ENCODE peak calls at places on chromosomes 4 and X, in eight cellular contexts. F is mesendoderm, Z is tibial nerve, L is heart left ventricle, B is pancreas, D is SJSA1, P is testis, G is heart right ventricle. Q is an unnamed sample.
A peak's percentile ranks its signal among the peaks of the same experiment; 100 is the strongest.

GRCh38 chr4:169791527-169792156 is 33.9 kb upstream of the HPF1 start:
- DNase-seq in Z (peak; percentile 40), D (peak; percentile 50), L (peak; percentile 20), B (peak; percentile 22), P (peak; percentile 71), F (peak; percentile 78), G (peak; percentile 21), Q (no peak)

GRCh38 chrX:148310402-148311200 is 189.8 kb upstream of the AFF2 start:
- DNase-seq in B (no peak), F (no peak), G (no peak), D (no peak), P (no peak), Z (no peak), L (no peak), Q (no peak)

GRCh38 chrX:48972214-48973164 is 845 bp upstream of the KCND1 start:
- DNase-seq in P (peak; percentile 33), G (peak; percentile 13), B (no peak), L (peak; percentile 24), Z (peak; percentile 62), D (peak; percentile 23), F (peak; percentile 74), Q (peak; percentile 66)

GRCh38 chrX:108022491-108023089 is 22.3 kb upstream of the VSIG1 start:
- DNase-seq in G (no peak), B (no peak), P (no peak), Z (no peak), L (no peak), F (no peak), D (no peak), Q (no peak)

GRCh38 chrX:1035206-1035605 is 177.2 kb downstream of the CRLF2 start:
- DNase-seq in B (no peak), D (no peak), P (no peak), L (no peak), G (no peak), Z (no peak), F (no peak), Q (peak; percentile 15)

GRCh38 chrX:30643313-30643821 is 9.9 kb upstream of the GK start:
- DNase-seq in F (no peak), D (no peak), B (no peak), L (no peak), P (no peak), G (no peak), Z (no peak), Q (no peak)

GRCh38 chrX:44705817-44706551 is 137.8 kb upstream of the DUSP21 start:
- DNase-seq in G (no peak), D (no peak), B (no peak), L (no peak), F (peak; percentile 37), Z (no peak), P (no peak), Q (no peak)

GRCh38 chrX:129013574-129013973 is 509.7 kb downstream of the SMARCA1 start:
- DNase-seq in D (no peak), B (no peak), F (peak; percentile 15), Z (no peak), P (no peak), G (no peak), L (no peak), Q (no peak)

GRCh38 chr4:40325406-40326019 is 9.6 kb upstream of the CHRNA9 start:
- DNase-seq in D (peak; percentile 6), G (no peak), P (peak; percentile 40), Z (no peak), F (peak; percentile 73), B (peak; percentile 38), L (no peak), Q (no peak)

GRCh38 chr4:26385690-26386089 is 64.9 kb downstream of the RBPJ start:
- DNase-seq in F (no peak), D (no peak), Z (no peak), B (no peak), G (no peak), L (no peak), P (no peak), Q (no peak)

GRCh38 chr4:64539234-64539849 is 130.1 kb upstream of the TECRL start:
- DNase-seq in L (peak; percentile 34), P (peak; percentile 68), G (peak; percentile 48), Z (peak; percentile 13), F (peak; percentile 74), B (peak; percentile 12), D (no peak), Q (no peak)

GRCh38 chrX:102976290-102976689 is 39.2 kb downstream of the RAB40AL start:
- DNase-seq in F (no peak), P (no peak), B (no peak), G (no peak), L (no peak), D (no peak), Z (no peak), Q (no peak)

GRCh38 chr4:53859305-53859704 is 205.1 kb downstream of the CHIC2 start:
- DNase-seq in Z (no peak), F (no peak), B (no peak), L (no peak), D (no peak), P (no peak), G (no peak), Q (no peak)

GRCh38 chr4:30842142-30842541 is 122.0 kb downstream of the PCDH7 start:
- DNase-seq in Z (no peak), G (no peak), F (no peak), B (no peak), P (no peak), D (no peak), L (no peak), Q (no peak)

GRCh38 chr4:30842689-30843088 is 122.5 kb downstream of the PCDH7 start:
- DNase-seq in F (no peak), P (no peak), L (no peak), Z (no peak), B (no peak), D (no peak), G (no peak), Q (no peak)

GRCh38 chr4:30847157-30847556 is 127.0 kb downstream of the PCDH7 start:
- DNase-seq in P (no peak), F (peak; percentile 89), G (no peak), D (no peak), B (no peak), L (no peak), Z (no peak), Q (no peak)

GRCh38 chr4:30847958-30848357 is 127.8 kb downstream of the PCDH7 start:
- DNase-seq in B (no peak), G (no peak), F (no peak), D (no peak), L (no peak), P (no peak), Z (no peak), Q (no peak)

DNA sequence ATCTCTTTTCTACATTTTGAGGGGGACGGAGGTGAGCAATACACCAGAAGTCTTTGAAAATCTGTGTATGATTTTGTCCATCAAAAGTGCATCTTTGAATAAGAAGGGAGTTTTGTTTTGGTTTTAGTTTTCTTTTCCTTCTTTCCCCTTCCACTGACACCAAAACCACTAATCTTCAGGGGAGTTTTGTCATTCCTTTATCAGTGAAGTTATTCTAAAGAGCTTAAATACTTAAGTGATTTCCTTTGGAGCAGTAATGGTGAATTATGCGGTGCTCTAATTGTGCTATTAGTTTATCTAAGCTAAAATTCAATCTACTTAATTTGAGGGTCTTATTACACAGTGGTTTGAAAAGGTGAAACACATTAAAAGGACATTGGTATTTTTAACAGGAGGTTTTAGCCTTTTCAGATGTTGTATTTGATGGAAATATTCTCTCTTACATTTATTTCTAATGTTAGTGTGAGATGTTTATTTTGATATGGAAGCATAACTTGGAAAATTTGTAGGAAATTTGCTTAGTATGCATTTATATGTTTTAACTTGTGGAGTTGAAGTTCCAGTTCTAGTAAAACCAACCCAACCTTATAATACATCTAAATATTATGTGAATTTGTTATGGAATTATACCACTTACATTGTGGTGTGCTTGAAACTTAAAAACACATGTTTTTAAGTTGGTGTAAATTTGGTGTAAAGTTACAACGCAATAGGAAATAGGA is 124.9 kb downstream of the PCDH7 start:
- DNase-seq in G (no peak), B (no peak), P (no peak), L (no peak), F (peak; percentile 23), D (no peak), Z (no peak), Q (no peak)
- H3K4me1 ChIP-seq in G (peaks cover 24% of the 10 kb centered on the region), B (no peaks in the 10 kb centered on the region), P (no peaks in the 10 kb centered on the region), L (peaks cover 14% of the 10 kb centered on the region), F (peaks cover 1% of the 10 kb centered on the region), D (no peaks in the 10 kb centered on the region), Z (no peaks in the 10 kb centered on the region), Q (peaks cover 11% of the 10 kb centered on the region)

DNA sequence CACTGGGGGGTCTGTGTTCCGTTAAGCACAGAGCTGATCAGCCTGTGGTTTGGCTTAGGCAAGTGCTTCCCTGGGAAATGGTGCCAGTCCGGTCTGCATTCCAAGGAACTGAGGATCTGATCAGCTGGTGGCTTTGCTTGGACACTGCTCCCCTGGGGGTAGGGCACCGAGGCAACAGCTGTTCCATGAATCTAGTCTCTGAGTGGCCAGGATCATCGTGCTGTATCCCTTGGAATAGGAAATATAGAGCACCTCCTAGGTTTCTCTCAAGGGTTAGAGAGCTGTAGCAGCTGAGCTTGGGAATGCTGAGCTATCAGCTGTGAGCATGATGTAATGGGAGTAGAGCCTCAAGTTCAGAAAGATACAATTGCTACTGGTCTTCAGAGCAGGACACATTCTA is 863.9 kb downstream of the RAPGEF2 start:
- DNase-seq in Z (no peak), B (no peak), G (no peak), P (peak; percentile 50), L (no peak), D (no peak), F (peak; percentile 10), Q (no peak)
- H3K27ac ChIP-seq in Z (no peak overlapping the region), B (no peak overlapping the region), G (no peak overlapping the region), P (no peak overlapping the region), L (no peak overlapping the region), D (no peak overlapping the region), F (no peak overlapping the region), Q (no peak overlapping the region)

DNA sequence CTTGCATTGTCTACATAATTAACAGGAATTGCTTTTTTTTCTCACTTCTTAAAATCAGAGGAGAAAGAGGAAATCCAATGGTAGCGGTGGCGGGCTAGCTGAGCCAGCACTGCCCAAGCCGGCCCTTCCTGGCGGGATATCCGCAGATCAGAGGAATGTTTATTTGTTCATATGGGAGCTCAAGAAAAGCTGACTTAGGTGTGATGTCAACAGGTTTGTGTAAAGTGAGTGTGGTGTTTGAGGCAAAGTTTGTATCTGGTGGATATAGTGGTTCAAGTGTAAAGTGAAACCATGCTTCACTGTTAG is 466 bp upstream of the SLC39A8 start:
- DNase-seq in G (peak; percentile 5), L (no peak), F (no peak), Z (no peak), D (no peak), P (no peak), B (no peak), Q (no peak)
- H3K4me3 ChIP-seq in G (peak overlapping the region; percentile 62), L (peak overlapping the region; percentile 56), F (peak overlapping the region; percentile 7), Z (peak overlapping the region; percentile 50), D (peak overlapping the region; percentile 59), P (peak overlapping the region; percentile 68), B (peak overlapping the region; percentile 46), Q (peak overlapping the region; percentile 64)

DNA sequence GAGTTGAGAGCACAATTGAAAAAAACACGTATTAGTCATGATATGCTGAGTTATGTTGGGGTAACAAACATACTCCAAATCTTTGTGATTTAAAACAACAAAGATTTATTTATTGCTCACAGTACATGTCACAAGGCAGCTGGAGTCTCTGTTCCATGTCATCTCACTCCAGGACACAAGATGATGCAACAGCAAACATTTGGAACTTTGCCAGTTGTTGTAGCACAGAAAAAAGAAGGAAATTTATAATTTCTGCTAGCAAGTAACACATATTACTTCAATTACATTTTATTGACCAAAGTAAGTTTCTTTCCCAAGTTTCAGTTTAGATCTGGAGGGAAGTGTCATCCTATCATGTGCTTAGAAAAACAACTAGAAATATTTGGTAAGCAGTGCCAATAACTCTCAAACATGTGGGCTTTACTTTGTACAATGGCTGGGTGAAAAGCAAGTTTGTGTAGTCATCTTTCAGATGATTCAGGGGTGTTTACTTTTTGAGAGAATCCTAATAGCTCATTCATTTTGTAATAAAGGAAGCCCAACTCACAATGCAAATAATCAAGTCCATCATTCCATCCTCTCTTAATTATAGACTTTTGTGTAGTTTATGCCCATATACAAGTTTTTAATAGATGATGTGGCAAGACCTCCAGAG is 452.3 kb downstream of the ZIC3 start:
- DNase-seq in B (no peak), G (no peak), D (peak; percentile 29), F (no peak), Z (peak; percentile 7), L (no peak), P (no peak), Q (no peak)
- H3K4me1 ChIP-seq in B (no peaks in the 10 kb centered on the region), G (no peaks in the 10 kb centered on the region), D (peaks cover 12% of the 10 kb centered on the region), F (no peaks in the 10 kb centered on the region), Z (no peaks in the 10 kb centered on the region), L (no peaks in the 10 kb centered on the region), P (no peaks in the 10 kb centered on the region), Q (no peaks in the 10 kb centered on the region)

Q was measured in tibial artery.